ENCODE peak calls at places on chromosome 20, in six cellular contexts. D is activated CD4-positive, alpha-beta T cell treated with anti-CD3 and anti-CD28 coated beads, Interleukin-2, amount 50 U/mL, for 24 hours; H is cardiac fibroblast; L is hypothalamus; M is bronchial epithelial cell; G is Ammon's horn. I is an unnamed sample.

GRCh38 chr20:46276531-46276930 is 31.8 kb downstream of the CDH22 start:
- DNase-seq in D (no peak), H (no peak), L (no peak), M (peak), G (no peak), I (no peak)

GRCh38 chr20:41538810-41539596 is 79.2 kb downstream of the CHD6 start:
- DNase-seq in D (no peak), H (no peak), L (no peak), M (no peak), G (no peak), I (no peak)

GRCh38 chr20:57509665-57510237 is 15.2 kb downstream of the CTCFL start:
- DNase-seq in D (no peak), H (peak), L (no peak), M (peak), G (no peak), I (no peak)

GRCh38 chr20:49885558-49886332 is 29.6 kb downstream of the SPATA2 start:
- DNase-seq in D (no peak), H (no peak), L (no peak), M (no peak), G (no peak), I (no peak)

GRCh38 chr20:2799688-2800589 is 488 bp downstream of the CPXM1 start:
- DNase-seq in D (no peak), H (no peak), L (no peak), M (no peak), G (no peak), I (no peak)

GRCh38 chr20:57264908-57265648 is 1.4 kb downstream of the BMP7 start:
- DNase-seq in D (no peak), H (no peak), L (no peak), M (no peak), G (no peak), I (no peak)

GRCh38 chr20:63822276-63822696 is 8.8 kb downstream of the ZBTB46 start:
- DNase-seq in D (no peak), H (no peak), L (no peak), M (no peak), G (peak), I (peak)

GRCh38 chr20:37816003-37816402 is 86.9 kb upstream of the VSTM2L start:
- DNase-seq in D (no peak), H (no peak), L (no peak), M (no peak), G (no peak), I (no peak)

GRCh38 chr20:19252670-19253120 is 40.3 kb downstream of the SLC24A3 start:
- DNase-seq in D (no peak), H (peak), L (no peak), M (peak), G (no peak), I (no peak)

GRCh38 chr20:23331951-23332350 is 18.6 kb upstream of the NXT1 start:
- DNase-seq in D (no peak), H (peak), L (no peak), M (peak), G (no peak), I (no peak)

GRCh38 chr20:20780127-20780822 is 67.8 kb upstream of the RALGAPA2 start:
- DNase-seq in D (no peak), H (peak), L (no peak), M (peak), G (peak), I (no peak)

GRCh38 chr20:47150403-47151152 is 205.9 kb downstream of the ZMYND8 start:
- DNase-seq in D (no peak), H (peak), L (no peak), M (peak), G (peak), I (no peak)

GRCh38 chr20:33477386-33478234 is 12.3 kb upstream of the CBFA2T2 start:
- DNase-seq in D (no peak), H (no peak), L (no peak), M (no peak), G (no peak), I (no peak)